ENCODE peak calls at places on chromosomes 11 and 22, in eight cellular contexts. A is mammary epithelial cell, B is PC-9, T is GM23248, Q is K562, Y is fibroblast of lung, W is Karpas-422, J is neural progenitor cell. L is an unnamed sample.

GRCh38 chr22:45064313-45065268 is 54.8 kb upstream of the PHF21B start:
- DNase-seq in Y (peak; percentile 66), J (no peak), W (no peak), B (peak; percentile 52), T (peak; percentile 91), A (peak; percentile 92), Q (no peak), L (peak; percentile 23)

GRCh38 chr22:29457730-29458129 is 19.3 kb downstream of the RFPL1 start:
- DNase-seq in Y (peak; percentile 18), W (peak; percentile 83), J (peak; percentile 82), T (peak; percentile 54), Q (peak; percentile 69), B (no peak), A (peak; percentile 33), L (peak; percentile 16)

GRCh38 chr11:3865388-3866193 is 10.1 kb downstream of the STIM1 start:
- DNase-seq in A (peak; percentile 66), T (peak; percentile 84), Q (no peak), Y (peak; percentile 66), W (no peak), J (no peak), B (peak; percentile 19), L (no peak)

GRCh38 chr11:20156280-20156875 is 3.9 kb downstream of the DBX1 start:
- DNase-seq in W (no peak), J (peak; percentile 80), Q (peak; percentile 23), T (no peak), B (no peak), A (no peak), Y (no peak), L (no peak)

GRCh38 chr22:47102648-47103047 is 340.2 kb downstream of the TBC1D22A start:
- DNase-seq in W (no peak), B (no peak), Y (no peak), T (no peak), A (no peak), Q (no peak), J (no peak), L (no peak)

GRCh38 chr11:87134524-87135106 is 96.9 kb downstream of the TMEM135 start:
- DNase-seq in T (no peak), W (no peak), B (no peak), J (no peak), Y (no peak), A (no peak), Q (no peak), L (no peak)

GRCh38 chr22:49589301-49589700 is 238.4 kb downstream of the BRD1 start:
- DNase-seq in A (no peak), W (no peak), B (no peak), Y (no peak), T (no peak), J (no peak), Q (no peak), L (no peak)

GRCh38 chr11:96207459-96208449 is 135.2 kb downstream of the MAML2 start:
- DNase-seq in Y (no peak), A (peak; percentile 89), W (no peak), Q (no peak), T (peak; percentile 8), B (no peak), J (no peak), L (peak; percentile 41)

GRCh38 chr22:39246217-39246616 is 1.4 kb upstream of the PDGFB start:
- DNase-seq in J (no peak), B (no peak), Q (no peak), Y (no peak), W (no peak), A (no peak), T (no peak), L (no peak)

GRCh38 chr22:35275580-35275979 is 18.3 kb downstream of the HMGXB4 start:
- DNase-seq in W (no peak), A (peak; percentile 26), T (peak; percentile 49), Q (no peak), B (no peak), Y (no peak), J (no peak), L (no peak)

GRCh38 chr11:20005747-20006146 is 154.5 kb downstream of the DBX1 start:
- DNase-seq in J (no peak), B (no peak), T (no peak), W (no peak), A (peak; percentile 43), Y (no peak), Q (no peak), L (no peak)

GRCh38 chr11:22666700-22667439 is 459 bp downstream of the GAS2 start:
- DNase-seq in B (peak; percentile 12), Q (no peak), J (peak; percentile 78), T (peak; percentile 20), A (no peak), W (no peak), Y (peak; percentile 17), L (no peak)

GRCh38 chr11:35133656-35134055 is 5.3 kb upstream of the CD44 start:
- DNase-seq in B (no peak), T (no peak), Q (no peak), J (no peak), Y (no peak), A (no peak), W (no peak), L (no peak)

GRCh38 chr11:15622231-15622890 is 507.6 kb downstream of the INSC start:
- DNase-seq in J (peak; percentile 90), A (no peak), W (no peak), T (no peak), Y (no peak), Q (no peak), B (no peak), L (no peak)

GRCh38 chr11:113553235-113553634 is 78.0 kb upstream of the DRD2 start:
- DNase-seq in W (no peak), B (no peak), T (peak; percentile 98), A (peak; percentile 85), Y (peak; percentile 74), J (peak; percentile 59), Q (no peak), L (no peak)

GRCh38 chr22:31789803-31790202 is 36.0 kb downstream of the DEPDC5 start:
- DNase-seq in A (no peak), T (no peak), W (no peak), Y (no peak), B (no peak), J (no peak), Q (no peak), L (no peak)

GRCh38 chr11:83480811-83481210 is 194.6 kb upstream of the CCDC90B start:
- DNase-seq in W (no peak), A (no peak), Q (no peak), B (no peak), J (no peak), T (no peak), Y (no peak), L (no peak)

GRCh38 chr22:25845985-25846745 is 104.2 kb downstream of the MYO18B start:
- DNase-seq in B (no peak), A (peak; percentile 55), T (peak; percentile 17), Q (no peak), Y (no peak), W (no peak), J (no peak), L (no peak)

GRCh38 chr11:95459268-95460040 is 228.5 kb upstream of the SESN3 start:
- DNase-seq in J (no peak), B (no peak), T (peak; percentile 64), Q (no peak), W (no peak), A (peak; percentile 53), Y (peak; percentile 38), L (no peak)

GRCh38 chr22:20012741-20013331 is 3.8 kb downstream of the ARVCF start:
- DNase-seq in Q (no peak), B (no peak), Y (no peak), W (no peak), J (no peak), A (no peak), T (no peak), L (no peak)
- H2AFZ ChIP-seq in Q (no peak overlapping the region), B (no peak overlapping the region), Y (no peak overlapping the region), W (no peak overlapping the region), J (peak overlapping the region; percentile 70), A (peak overlapping the region; percentile 3), T (no peak overlapping the region), L (no peak overlapping the region)

GRCh38 chr11:67267188-67268035 is 1.1 kb downstream of the GRK2 start:
- DNase-seq in Q (peak; percentile 61), A (peak; percentile 59), T (no peak), W (peak; percentile 64), B (peak; percentile 39), J (no peak), Y (no peak), L (peak; percentile 55)

GRCh38 chr11:67264886-67265632 is 1.2 kb upstream of the GRK2 start:
- DNase-seq in T (peak; percentile 43), A (peak; percentile 74), B (no peak), Q (no peak), W (no peak), Y (no peak), J (no peak), L (no peak)

GRCh38 chr11:67266424-67267187 is at the start of gene GRK2:
- DNase-seq in Q (peak; percentile 91), B (peak; percentile 40), W (peak; percentile 86), J (peak; percentile 37), A (no peak), T (peak; percentile 86), Y (no peak), L (peak; percentile 52)

GRCh38 chr11:67264260-67264659 is 2.0 kb upstream of the GRK2 start:
- DNase-seq in T (no peak), W (no peak), Q (no peak), J (no peak), Y (no peak), B (no peak), A (no peak), L (no peak)

GRCh38 chr11:67265633-67266423 is 445 bp upstream of the GRK2 start:
- DNase-seq in J (peak; percentile 89), A (peak; percentile 46), B (peak; percentile 88), W (peak; percentile 89), Y (peak; percentile 52), Q (no peak), T (peak; percentile 85), L (peak; percentile 73)
- H2AFZ ChIP-seq in J (no peak overlapping the region), A (no peak overlapping the region), B (no peak overlapping the region), W (no peak overlapping the region), Y (peak overlapping the region; percentile 64), Q (peak overlapping the region; percentile 99), T (peak overlapping the region; percentile 74), L (peak overlapping the region; percentile 74)

GRCh38 chr11:110337570-110338193 is 41.3 kb upstream of the RDX start:
- DNase-seq in Y (no peak), B (peak; percentile 73), W (no peak), J (no peak), T (no peak), A (peak; percentile 76), Q (no peak), L (no peak)
- H2AFZ ChIP-seq in Y (no peak overlapping the region), B (no peak overlapping the region), W (no peak overlapping the region), J (peak overlapping the region; percentile 51), T (no peak overlapping the region), A (peak overlapping the region; percentile 15), Q (peak overlapping the region; percentile 28), L (no peak overlapping the region)

DNA sequence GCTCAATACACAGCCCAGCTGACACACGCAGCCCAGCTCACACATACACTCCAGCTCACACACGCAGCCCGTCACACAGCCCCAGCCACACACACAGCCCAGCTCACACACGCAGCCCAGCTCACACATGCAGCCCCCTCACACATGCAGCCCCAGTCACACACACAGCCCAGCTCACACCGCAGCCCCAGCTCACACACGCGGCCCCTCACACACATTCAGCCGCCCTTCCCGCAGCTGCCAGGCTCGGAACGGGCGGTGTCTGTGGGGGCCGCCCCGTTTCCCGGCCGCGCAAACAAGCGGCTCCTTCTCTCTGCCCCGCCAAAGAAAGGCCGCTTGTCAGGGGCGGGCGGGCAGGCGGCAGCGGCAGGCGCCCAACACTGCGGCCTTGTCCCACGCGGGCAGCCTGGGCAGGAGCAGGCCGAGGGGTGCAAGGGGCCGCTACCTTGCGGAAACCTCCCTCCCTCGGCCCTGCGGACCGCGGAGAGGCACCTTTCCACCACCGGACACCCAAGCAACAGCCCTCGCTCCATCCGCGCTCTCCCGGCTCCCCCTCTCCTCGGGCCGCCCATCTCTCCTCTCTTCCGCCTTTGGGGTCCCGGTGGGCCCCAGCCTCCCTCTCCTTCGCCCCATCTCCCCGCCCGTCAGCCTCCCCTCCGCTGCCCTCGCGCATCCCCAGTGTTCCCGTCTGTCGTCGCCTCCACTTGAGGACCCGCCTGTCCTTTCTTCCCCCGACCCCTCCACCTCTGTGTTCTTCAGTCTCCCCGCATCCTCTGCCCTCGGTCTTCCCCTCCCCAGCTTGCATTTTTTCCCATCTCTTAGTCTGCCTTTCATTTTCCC is 2.2 kb downstream of the PHLDB1 start:
- DNase-seq in A (no peak), W (no peak), T (peak; percentile 81), B (no peak), Q (no peak), J (peak; percentile 56), Y (peak; percentile 52), L (no peak)
- H2AFZ ChIP-seq in A (peak overlapping the region; percentile 98), W (no peak overlapping the region), T (no peak overlapping the region), B (no peak overlapping the region), Q (peak overlapping the region; percentile 94), J (peak overlapping the region; percentile 78), Y (no peak overlapping the region), L (no peak overlapping the region)